ENCODE peak calls at places on chromosomes 3 and 15, in eight cellular contexts. I is activated CD4-positive, alpha-beta T cell treated with anti-CD3 and anti-CD28 coated beads, Interleukin-2, amount 10 ng/mL, durations not matched to agents 7 days and 5 days; L is effector memory CD8-positive, alpha-beta T cell; W is stimulated activated CD8-positive, alpha-beta memory T cell treated with anti-CD3 and anti-CD28 coated beads, Interleukin-12 subunit alpha, Interleukin-12 subunit beta, amount 100 ng/mL, for 1 hour; V is AG09319; U is EH; X is Panc1; P is T47D. A is an unnamed sample.

GRCh38 chr3:177835008-177835407 is 637.7 kb upstream of the TBL1XR1 start:
- DNase-seq in I (no peak), L (no peak), W (no peak), V (peak; percentile 38), U (peak; percentile 97), X (no peak), P (no peak), A (no peak)

GRCh38 chr15:78272776-78273175 is 8.4 kb downstream of the DNAJA4 start:
- DNase-seq in I (no peak), L (no peak), W (no peak), V (no peak), U (no peak), X (no peak), P (no peak), A (no peak)

GRCh38 chr3:182959474-182960350 is 20.6 kb downstream of the DCUN1D1 start:
- DNase-seq in I (no peak), L (no peak), W (no peak), V (no peak), U (no peak), X (no peak), P (no peak), A (no peak)

GRCh38 chr3:194867270-194867983 is 181.7 kb downstream of the FAM43A start:
- DNase-seq in I (no peak), L (no peak), W (no peak), V (no peak), U (peak; percentile 27), X (no peak), P (peak; percentile 61), A (no peak)

GRCh38 chr3:193805448-193805847 is 212.4 kb downstream of the OPA1 start:
- DNase-seq in I (no peak), L (no peak), W (no peak), V (no peak), U (peak; percentile 47), X (peak; percentile 78), P (peak; percentile 84), A (peak; percentile 75)

GRCh38 chr3:28268989-28269388 is 27.6 kb downstream of the CMC1 start:
- DNase-seq in I (no peak), L (no peak), W (no peak), V (no peak), U (no peak), X (no peak), P (no peak), A (no peak)

GRCh38 chr3:107977571-107977970 is 113.3 kb downstream of the CD47 start:
- DNase-seq in I (no peak), L (no peak), W (no peak), V (no peak), U (no peak), X (no peak), P (no peak), A (no peak)

GRCh38 chr3:44968447-44968858 is 7.5 kb downstream of the ZDHHC3 start:
- DNase-seq in I (no peak), L (no peak), W (no peak), V (no peak), U (no peak), X (no peak), P (no peak), A (no peak)

GRCh38 chr3:11290743-11291680 is 18.8 kb downstream of the ATG7 start:
- DNase-seq in I (peak; percentile 56), L (peak; percentile 33), W (no peak), V (no peak), U (peak; percentile 83), X (no peak), P (no peak), A (no peak)

GRCh38 chr15:101560722-101561583 is 71.4 kb upstream of the PCSK6 start:
- DNase-seq in I (no peak), L (no peak), W (no peak), V (no peak), U (no peak), X (no peak), P (no peak), A (peak; percentile 29)

GRCh38 chr15:42145546-42146455 is 10.6 kb downstream of the PLA2G4F start:
- DNase-seq in I (no peak), L (no peak), W (no peak), V (no peak), U (no peak), X (no peak), P (no peak), A (no peak)

GRCh38 chr15:48062476-48062875 is 58.3 kb upstream of the SLC24A5 start:
- DNase-seq in I (no peak), L (no peak), W (no peak), V (no peak), U (peak; percentile 44), X (no peak), P (no peak), A (no peak)